ENCODE peak calls at places on chromosomes 7 and 10, in eight cellular contexts. R is left kidney; G is COR-L47; T is activated naive CD4-positive, alpha-beta T cell treated with Interleukin-2 at 50 U/mL for 16 hours; S is left lobe of liver; I is anterior cingulate cortex; Y is fibroblast of lung; E is RCC 7860. J is an unnamed sample.

GRCh38 chr10:75211007-75211735 is 575 bp downstream of the VDAC2 start:
- DNase-seq in Y (peak), R (peak), E (peak), I (no peak), S (no peak), T (peak), G (no peak), J (no peak)

GRCh38 chr7:16839646-16840045 is 34.8 kb upstream of the AGR2 start:
- DNase-seq in I (no peak), Y (peak), R (no peak), E (no peak), S (no peak), G (no peak), T (no peak), J (no peak)

GRCh38 chr7:2282185-2282751 is 32.0 kb downstream of the SNX8 start:
- DNase-seq in E (no peak), G (no peak), Y (no peak), S (no peak), T (no peak), I (no peak), R (peak), J (no peak)

GRCh38 chr7:152673902-152674301 is 2.0 kb downstream of the XRCC2 start:
- DNase-seq in S (no peak), I (no peak), G (no peak), E (no peak), R (no peak), T (no peak), Y (no peak), J (no peak)

GRCh38 chr7:105037319-105037718 is 23.3 kb downstream of the KMT2E start:
- DNase-seq in E (no peak), S (no peak), Y (no peak), G (no peak), T (no peak), I (no peak), R (no peak), J (no peak)

GRCh38 chr7:7803597-7804229 is 85.3 kb upstream of the RPA3 start:
- DNase-seq in S (no peak), I (no peak), E (no peak), Y (peak), T (no peak), G (no peak), R (no peak), J (no peak)

GRCh38 chr10:4477664-4478063 is 348.3 kb upstream of the AKR1E2 start:
- DNase-seq in R (no peak), I (no peak), S (no peak), E (no peak), Y (no peak), G (no peak), T (no peak), J (no peak)

GRCh38 chr7:131556055-131556911 is at the start of gene PODXL:
- DNase-seq in S (peak), E (peak), Y (peak), I (peak), G (peak), T (peak), R (peak), J (no peak)

GRCh38 chr10:13969118-13969791 is 361.5 kb downstream of the FRMD4A start:
- DNase-seq in S (no peak), T (no peak), G (no peak), I (no peak), Y (peak), R (no peak), E (peak), J (no peak)

GRCh38 chr7:87851242-87851641 is 24.9 kb downstream of the SLC25A40 start:
- DNase-seq in I (no peak), R (no peak), E (no peak), S (no peak), T (no peak), G (no peak), Y (peak), J (no peak)

GRCh38 chr7:156956733-156957132 is 7.2 kb downstream of the NOM1 start:
- DNase-seq in G (no peak), T (no peak), Y (no peak), R (no peak), S (no peak), I (no peak), E (peak), J (peak)

GRCh38 chr7:5599543-5600200 is 176.0 kb upstream of the TNRC18 start:
- DNase-seq in I (peak), R (no peak), S (no peak), G (no peak), Y (no peak), E (no peak), T (no peak), J (no peak)

GRCh38 chr7:92731327-92732063 is 104.9 kb downstream of the CDK6 start:
- DNase-seq in G (no peak), T (peak), Y (peak), E (peak), I (no peak), S (no peak), R (no peak), J (no peak)

GRCh38 chr7:149196151-149196704 is 882 bp downstream of the ZNF282 start:
- DNase-seq in E (no peak), S (peak), Y (no peak), G (no peak), T (peak), I (no peak), R (peak), J (no peak)

GRCh38 chr7:45145881-45146280 is 11.7 kb upstream of the RAMP3 start:
- DNase-seq in Y (no peak), R (no peak), E (no peak), I (no peak), T (no peak), G (no peak), S (no peak), J (no peak)

GRCh38 chr10:2759203-2759602 is 308.1 kb upstream of the PFKP start:
- DNase-seq in G (no peak), Y (no peak), I (no peak), E (no peak), T (no peak), R (no peak), S (no peak), J (no peak)

GRCh38 chr10:80497187-80498038 is 40.3 kb upstream of the SH2D4B start:
- DNase-seq in R (no peak), I (no peak), E (no peak), T (no peak), S (peak), G (no peak), Y (peak), J (no peak)

GRCh38 chr7:11665381-11665780 is 166.6 kb downstream of the THSD7A start:
- DNase-seq in R (no peak), I (no peak), E (no peak), S (no peak), G (no peak), T (no peak), Y (no peak), J (no peak)

GRCh38 chr7:144842377-144842851 is 6.6 kb upstream of the TPK1 start:
- DNase-seq in S (no peak), E (peak), G (no peak), I (no peak), R (no peak), Y (no peak), T (peak), J (no peak)

GRCh38 chr10:76114556-76114955 is 683.1 kb downstream of the LRMDA start:
- DNase-seq in T (no peak), I (no peak), S (no peak), Y (peak), G (no peak), E (no peak), R (peak), J (no peak)

GRCh38 chr10:131226831-131227740 is 84.4 kb downstream of the TCERG1L start:
- DNase-seq in Y (no peak), T (no peak), R (no peak), G (no peak), S (no peak), I (no peak), E (no peak), J (no peak)

GRCh38 chr10:11014671-11015141 is 3.0 kb upstream of the CELF2 start:
- DNase-seq in I (no peak), T (no peak), R (no peak), G (no peak), S (no peak), E (no peak), Y (no peak), J (no peak)

GRCh38 chr7:135333946-135334345 is 100.3 kb downstream of the STRA8 start:
- DNase-seq in I (no peak), T (no peak), E (no peak), S (no peak), R (no peak), Y (no peak), G (no peak), J (no peak)

GRCh38 chr10:11934262-11934661 is 108.3 kb downstream of the UPF2 start:
- DNase-seq in G (no peak), S (no peak), T (no peak), E (no peak), I (no peak), Y (peak), R (no peak), J (no peak)

GRCh38 chr7:37657798-37658197 is 25.8 kb upstream of the GPR141 start:
- DNase-seq in T (no peak), G (no peak), Y (no peak), I (no peak), E (no peak), S (no peak), R (no peak), J (no peak)

GRCh38 chr7:12647364-12648219 is 39.8 kb upstream of the ARL4A start:
- DNase-seq in G (no peak), I (no peak), E (peak), R (no peak), Y (peak), S (no peak), T (no peak), J (peak)

GRCh38 chr7:104814126-104814525 is 199.9 kb upstream of the KMT2E start:
- DNase-seq in S (no peak), G (no peak), T (no peak), Y (no peak), R (no peak), E (no peak), I (no peak), J (no peak)

GRCh38 chr10:129193148-129193547 is 273.9 kb upstream of the MGMT start:
- DNase-seq in R (no peak), T (no peak), E (peak), Y (no peak), I (no peak), S (no peak), G (no peak), J (peak)